ENCODE peak calls at places on chromosome 11, in seven cellular contexts. D, F, M, C, T, W and K are unnamed samples.
A peak's percentile ranks its signal among the peaks of the same experiment; 100 is the strongest.

GRCh38 chr11:134047586-134047999 is 21.3 kb upstream of the JAM3 start:
- DNase-seq in C (no peak), T (peak; percentile 59), W (peak; percentile 68), D (peak; percentile 97), F (no peak), M (no peak), K (no peak)

GRCh38 chr11:73192272-73192671 is 25.8 kb upstream of the P2RY2 start:
- DNase-seq in W (no peak), M (peak; percentile 51), T (no peak), D (no peak), F (peak; percentile 56), C (no peak), K (peak; percentile 69)

GRCh38 chr11:127226376-127226775 is 225.8 kb upstream of the KIRREL3 start:
- DNase-seq in W (no peak), C (no peak), D (no peak), F (no peak), T (no peak), M (no peak), K (no peak)

GRCh38 chr11:13972958-13973357 is 10.4 kb downstream of the SPON1 start:
- DNase-seq in F (no peak), W (no peak), T (no peak), M (no peak), C (no peak), D (no peak), K (no peak)

GRCh38 chr11:2795491-2795991 is 90.0 kb downstream of the CDKN1C start:
- DNase-seq in W (peak; percentile 6), F (no peak), T (peak; percentile 64), D (no peak), M (no peak), C (no peak), K (peak; percentile 47)

GRCh38 chr11:2667940-2668339 is 31.9 kb downstream of the KCNQ1OT1 start:
- DNase-seq in T (peak; percentile 11), F (no peak), C (no peak), M (peak; percentile 15), D (peak; percentile 47), W (no peak), K (no peak)

GRCh38 chr11:12430912-12431311 is 53.5 kb downstream of the PARVA start:
- DNase-seq in W (peak; percentile 74), T (no peak), F (no peak), C (no peak), D (peak; percentile 97), M (peak; percentile 72), K (peak; percentile 85)

GRCh38 chr11:12319734-12320387 is 57.5 kb upstream of the PARVA start:
- DNase-seq in C (no peak), D (no peak), M (no peak), W (no peak), T (no peak), F (no peak), K (no peak)

GRCh38 chr11:117187799-117188481 is 9.4 kb downstream of the SIDT2 start:
- DNase-seq in M (peak; percentile 30), W (no peak), D (no peak), F (no peak), C (no peak), T (no peak), K (peak; percentile 43)

GRCh38 chr11:23866641-23867040 is 630.2 kb upstream of the LUZP2 start:
- DNase-seq in F (no peak), C (no peak), M (no peak), T (no peak), W (no peak), D (no peak), K (no peak)

GRCh38 chr11:133964946-133965632 is 8.3 kb upstream of the IGSF9B start:
- DNase-seq in C (no peak), M (no peak), T (no peak), F (no peak), W (no peak), D (no peak), K (peak; percentile 62)

GRCh38 chr11:112157274-112157766 is 6.6 kb downstream of the IL18 start:
- DNase-seq in F (peak; percentile 98), M (no peak), D (no peak), C (no peak), T (no peak), W (no peak), K (peak; percentile 52)

GRCh38 chr11:103700605-103701004 is 335.8 kb upstream of the DDI1 start:
- DNase-seq in F (no peak), C (no peak), M (no peak), T (no peak), D (no peak), W (no peak), K (no peak)

GRCh38 chr11:115334932-115335788 is 169.1 kb downstream of the CADM1 start:
- DNase-seq in T (no peak), M (no peak), D (no peak), C (peak; percentile 51), W (no peak), F (no peak), K (no peak)

GRCh38 chr11:88297320-88298263 is 39.9 kb downstream of the CTSC start:
- DNase-seq in F (no peak), T (no peak), C (no peak), D (no peak), W (no peak), M (no peak), K (no peak)

GRCh38 chr11:1863352-1864215 is 10.7 kb downstream of the LSP1 start:
- DNase-seq in M (peak; percentile 75), T (peak; percentile 90), C (peak; percentile 53), W (peak; percentile 66), F (peak; percentile 68), D (no peak), K (peak; percentile 81)

GRCh38 chr11:25441432-25441831 is 890.5 kb upstream of the ANO3 start:
- DNase-seq in W (no peak), F (no peak), M (no peak), T (no peak), D (no peak), C (no peak), K (no peak)

GRCh38 chr11:1846453-1846932 is 6.4 kb upstream of the LSP1 start:
- DNase-seq in D (no peak), T (peak; percentile 78), F (no peak), W (no peak), M (no peak), C (no peak), K (no peak)

GRCh38 chr11:32391965-32392553 is 43.3 kb downstream of the WT1 start:
- DNase-seq in M (no peak), C (no peak), D (no peak), F (no peak), T (no peak), W (no peak), K (no peak)

GRCh38 chr11:26286472-26287066 is 45.4 kb upstream of the ANO3 start:
- DNase-seq in D (no peak), W (no peak), C (peak; percentile 67), M (no peak), T (no peak), F (no peak), K (no peak)

GRCh38 chr11:72758304-72758689 is 6.1 kb upstream of the ARAP1 start:
- DNase-seq in C (no peak), W (no peak), T (no peak), M (no peak), D (no peak), F (no peak), K (no peak)

GRCh38 chr11:74237541-74237940 is 66.5 kb downstream of the PPME1 start:
- DNase-seq in D (no peak), W (no peak), T (no peak), M (no peak), F (no peak), C (no peak), K (no peak)

GRCh38 chr11:24386551-24387404 is 110.1 kb upstream of the LUZP2 start:
- DNase-seq in W (no peak), D (no peak), M (no peak), T (no peak), C (peak; percentile 83), F (no peak), K (no peak)

GRCh38 chr11:120581317-120581716 is 69.8 kb downstream of the GRIK4 start:
- DNase-seq in T (no peak), D (no peak), M (no peak), F (no peak), C (no peak), W (no peak), K (no peak)

GRCh38 chr11:64090811-64091516 is 55.2 kb downstream of the FLRT1 start:
- DNase-seq in D (no peak), C (peak; percentile 33), T (no peak), M (no peak), F (no peak), W (no peak), K (no peak)

DNA sequence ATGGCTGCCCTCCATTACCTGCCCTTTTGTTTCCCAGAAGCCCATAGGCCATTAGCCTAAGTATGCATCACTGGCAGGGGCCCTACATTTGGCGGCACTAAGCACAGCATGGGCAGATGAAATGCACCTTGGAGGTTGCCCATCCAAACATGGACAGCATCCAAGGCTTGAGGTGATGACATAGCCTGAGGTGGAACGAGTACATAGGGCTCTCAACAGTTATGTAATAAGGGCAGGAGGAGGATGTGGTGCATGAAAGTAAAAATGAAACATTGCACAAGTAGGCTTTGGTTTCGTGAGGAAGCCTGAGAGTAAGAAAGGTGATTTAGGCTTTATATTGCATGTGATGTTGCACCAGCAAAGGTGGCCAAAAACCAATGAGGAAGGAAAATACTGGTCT is 148.1 kb downstream of the FAM76B start:
- DNase-seq in F (no peak), C (no peak), D (no peak), M (no peak), T (peak; percentile 59), W (no peak), K (peak; percentile 84)
- TF ChIP-seq POLR2AphosphoS5 in F (no peak), C (no peak), D (peak; percentile 71), M (no peak), T (no peak), W (no peak), K (peak; percentile 70)

DNA sequence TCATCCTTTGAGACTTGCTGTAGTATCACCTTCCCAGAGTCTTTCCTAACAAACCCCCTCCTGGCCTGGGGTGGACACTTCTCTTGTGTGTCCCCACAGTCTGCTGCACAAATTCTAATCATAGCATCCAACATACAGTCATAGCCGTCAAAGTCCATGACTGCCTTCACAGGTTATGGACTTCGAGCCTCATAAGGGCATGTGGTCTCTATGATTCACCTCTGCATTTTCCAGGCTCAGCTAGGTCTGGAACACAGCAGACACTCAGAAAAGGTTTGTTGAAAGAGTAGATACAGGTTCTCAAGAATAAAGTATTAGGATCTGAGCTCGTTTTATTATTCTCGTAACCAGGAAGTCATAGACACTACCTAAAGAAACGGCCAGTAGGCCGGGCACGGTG is 13.2 kb upstream of the SCUBE2 start:
- DNase-seq in T (no peak), W (no peak), F (no peak), D (peak; percentile 34), C (no peak), M (no peak), K (no peak)
- H3K4me3 ChIP-seq in T (no peak overlapping the region), W (no peak overlapping the region), F (no peak overlapping the region), D (no peak overlapping the region), C (no peak overlapping the region), M (no peak overlapping the region), K (no peak overlapping the region)

GRCh38 chr11:10488121-10488580 is 33.1 kb downstream of the AMPD3 start:
- DNase-seq in T (no peak), F (peak; percentile 86), W (peak; percentile 50), M (peak; percentile 45), D (no peak), C (peak; percentile 37), K (peak; percentile 9)
- H3K27ac ChIP-seq in T (peak overlapping the region; percentile 86), F (peak overlapping the region; percentile 79), W (no peak overlapping the region), M (peak overlapping the region; percentile 76), D (no peak overlapping the region), C (no peak overlapping the region), K (no peak overlapping the region)

DNA sequence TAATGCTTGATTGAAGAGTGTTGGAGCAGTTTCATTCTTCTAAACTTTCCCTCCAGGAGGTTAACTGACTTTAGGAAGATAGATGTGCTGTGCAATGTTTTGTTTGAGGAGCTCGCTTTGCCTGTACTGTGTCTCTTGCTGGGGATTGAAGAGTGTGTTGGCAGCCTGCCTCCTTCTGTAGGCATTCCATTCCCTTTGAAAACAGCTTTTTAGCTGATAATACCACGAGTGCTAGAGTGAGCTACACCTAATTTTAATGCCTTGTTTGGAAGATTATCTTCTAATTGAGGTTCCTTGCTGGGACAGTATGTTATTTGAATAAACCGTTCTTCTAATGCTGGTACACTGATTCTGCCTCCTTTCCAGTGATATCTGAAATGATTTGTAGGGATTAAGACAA is 7.2 kb downstream of the DDX10 start:
- DNase-seq in C (peak; percentile 5), M (no peak), W (no peak), D (no peak), F (no peak), T (no peak), K (no peak)
- TF ChIP-seq POLR2AphosphoS5 in C (no peak), M (no peak), W (no peak), D (no peak), F (no peak), T (no peak), K (no peak)